ENCODE peak calls at places on chromosomes 13 and 19, in four cellular contexts. G is A549, S is HepG2, L is WTC11. U is an unnamed sample.

GRCh38 chr13:50969691-50970090 is 60.1 kb downstream of the RNASEH2B start:
- DNase-seq in S (peak; percentile 11), G (peak; percentile 14), L (peak; percentile 49), U (no peak)

GRCh38 chr13:59664586-59664985 is 499.1 kb downstream of the DIAPH3 start:
- DNase-seq in G (no peak), S (no peak), L (no peak), U (no peak)

GRCh38 chr13:25253702-25254101 is 33.6 kb downstream of the MTMR6 start:
- DNase-seq in G (peak; percentile 1), S (peak; percentile 34), L (no peak), U (no peak)

GRCh38 chr19:10419200-10419645 is 1.1 kb upstream of the PDE4A start:
- DNase-seq in S (no peak), G (peak; percentile 50), L (no peak), U (peak; percentile 65)

GRCh38 chr19:21699197-21699596 is 68.2 kb downstream of the ZNF100 start:
- DNase-seq in S (no peak), L (peak; percentile 30), G (no peak), U (no peak)

GRCh38 chr13:77113496-77113895 is 86.5 kb upstream of the FBXL3 start:
- DNase-seq in G (no peak), S (no peak), L (no peak), U (no peak)

GRCh38 chr13:77740097-77740496 is 42.6 kb downstream of the SLAIN1 start:
- DNase-seq in L (no peak), S (no peak), G (no peak), U (no peak)

GRCh38 chr19:39377373-39378362 is 13.2 kb downstream of the PAF1 start:
- DNase-seq in G (no peak), S (peak; percentile 28), L (no peak), U (no peak)

GRCh38 chr19:866769-867300 is 7.4 kb downstream of the CFD start:
- DNase-seq in G (no peak), S (no peak), L (no peak), U (no peak)

GRCh38 chr13:22161871-22162270 is 491.0 kb downstream of the FGF9 start:
- DNase-seq in G (no peak), L (no peak), S (no peak), U (no peak)

GRCh38 chr19:39410620-39411005 is 1.9 kb upstream of the PLEKHG2 start:
- DNase-seq in G (peak; percentile 36), S (no peak), L (no peak), U (no peak)

GRCh38 chr19:11383706-11384048 is 437 bp downstream of the EPOR start:
- DNase-seq in G (no peak), S (no peak), L (no peak), U (peak; percentile 25)

GRCh38 chr19:3494051-3494450 is 6.4 kb downstream of the DOHH start:
- DNase-seq in S (no peak), G (no peak), L (peak; percentile 88), U (peak; percentile 91)

GRCh38 chr13:101523732-101524131 is 71.3 kb downstream of the ITGBL1 start:
- DNase-seq in L (no peak), S (no peak), G (no peak), U (no peak)

GRCh38 chr19:11248852-11249251 is 9.4 kb downstream of the ANGPTL8 start:
- DNase-seq in S (no peak), L (no peak), G (no peak), U (no peak)

GRCh38 chr13:29922281-29922821 is 71.9 kb upstream of the UBL3 start:
- DNase-seq in S (no peak), L (no peak), G (peak; percentile 16), U (no peak)

GRCh38 chr19:2436384-2436783 is 9.0 kb upstream of the TIMM13 start:
- DNase-seq in L (no peak), G (no peak), S (no peak), U (no peak)

GRCh38 chr13:20230913-20231838 is 943 bp downstream of the GJB6 start:
- DNase-seq in S (no peak), G (no peak), L (peak; percentile 28), U (no peak)

GRCh38 chr19:21841081-21841783 is 5.2 kb upstream of the ZNF43 start:
- DNase-seq in L (no peak), S (no peak), G (no peak), U (no peak)

GRCh38 chr19:844300-844971 is 3.6 kb downstream of the PRTN3 start:
- DNase-seq in L (no peak), S (no peak), G (no peak), U (peak; percentile 73)

GRCh38 chr19:16400911-16401675 is 70.7 kb downstream of the EPS15L1 start:
- DNase-seq in S (no peak), G (no peak), L (no peak), U (no peak)

GRCh38 chr13:65473199-65473598 is 1756.9 kb downstream of the PCDH9 start:
- DNase-seq in S (no peak), L (no peak), G (no peak), U (no peak)

GRCh38 chr13:19961924-19962323 is 3.4 kb downstream of the ZMYM2 start:
- DNase-seq in G (no peak), S (no peak), L (no peak), U (no peak)

GRCh38 chr19:4817467-4818277 is 13.8 kb downstream of the TICAM1 start:
- DNase-seq in G (no peak), L (peak; percentile 20), S (no peak), U (peak; percentile 7)

GRCh38 chr19:40445945-40446784 is 2.0 kb upstream of the SERTAD3 start:
- DNase-seq in G (peak; percentile 73), S (no peak), L (peak; percentile 66), U (peak; percentile 77)

GRCh38 chr13:65054277-65054676 is 2175.9 kb downstream of the PCDH9 start:
- DNase-seq in L (no peak), S (no peak), G (no peak), U (no peak)

GRCh38 chr13:109933476-109933875 is 147.1 kb upstream of the IRS2 start:
- DNase-seq in S (no peak), L (no peak), G (no peak), U (no peak)

GRCh38 chr13:106155411-106155810 is 380.1 kb downstream of the EFNB2 start:
- DNase-seq in L (no peak), S (no peak), G (peak; percentile 6), U (no peak)

DNA sequence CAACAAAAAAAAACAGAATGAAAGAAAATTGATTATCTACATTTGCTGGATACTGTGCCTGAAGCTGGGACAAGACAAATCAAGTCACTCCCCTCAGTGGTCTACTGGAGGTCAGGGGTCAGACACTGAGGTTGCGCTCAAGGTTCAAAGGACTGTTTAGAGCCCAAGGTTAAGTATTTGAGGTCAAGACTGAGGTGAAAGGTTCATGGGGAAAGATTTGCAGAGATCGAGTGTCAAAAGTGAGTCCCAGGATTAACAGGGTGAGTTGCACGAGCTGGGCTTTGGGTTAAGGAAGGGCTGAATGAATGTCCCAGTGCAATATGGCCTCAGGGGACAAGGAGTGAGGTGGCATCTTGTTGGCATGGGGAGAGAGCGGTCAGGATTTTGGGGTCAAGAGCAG is 3.4 kb upstream of the TOMM40 start:
- DNase-seq in L (no peak), G (no peak), S (no peak), U (no peak)
- TF ChIP-seq HMGXB4 in L (no peak), G (no peak), S (no peak), U (no peak)

GRCh38 chr13:40026741-40027140 is 371.3 kb downstream of the COG6 start:
- DNase-seq in S (no peak), L (no peak), G (no peak), U (no peak)
- TF ChIP-seq HMGXB4 in S (no peak), L (no peak), G (no peak), U (no peak)

GRCh38 chr19:49488046-49488862 is 846 bp downstream of the RPL13A start:
- DNase-seq in L (no peak), G (no peak), S (no peak), U (no peak)

GRCh38 chr19:49490287-49491029 is 3.0 kb downstream of the RPL13A start:
- DNase-seq in G (no peak), S (no peak), L (no peak), U (no peak)

GRCh38 chr19:49489601-49490167 is 2.3 kb downstream of the RPL13A start:
- DNase-seq in G (peak; percentile 78), L (no peak), S (peak; percentile 75), U (peak; percentile 44)

GRCh38 chr19:49487277-49488045 is at the start of gene RPL13A:
- DNase-seq in S (peak; percentile 98), L (peak; percentile 100), G (peak; percentile 100), U (peak; percentile 98)

DNA sequence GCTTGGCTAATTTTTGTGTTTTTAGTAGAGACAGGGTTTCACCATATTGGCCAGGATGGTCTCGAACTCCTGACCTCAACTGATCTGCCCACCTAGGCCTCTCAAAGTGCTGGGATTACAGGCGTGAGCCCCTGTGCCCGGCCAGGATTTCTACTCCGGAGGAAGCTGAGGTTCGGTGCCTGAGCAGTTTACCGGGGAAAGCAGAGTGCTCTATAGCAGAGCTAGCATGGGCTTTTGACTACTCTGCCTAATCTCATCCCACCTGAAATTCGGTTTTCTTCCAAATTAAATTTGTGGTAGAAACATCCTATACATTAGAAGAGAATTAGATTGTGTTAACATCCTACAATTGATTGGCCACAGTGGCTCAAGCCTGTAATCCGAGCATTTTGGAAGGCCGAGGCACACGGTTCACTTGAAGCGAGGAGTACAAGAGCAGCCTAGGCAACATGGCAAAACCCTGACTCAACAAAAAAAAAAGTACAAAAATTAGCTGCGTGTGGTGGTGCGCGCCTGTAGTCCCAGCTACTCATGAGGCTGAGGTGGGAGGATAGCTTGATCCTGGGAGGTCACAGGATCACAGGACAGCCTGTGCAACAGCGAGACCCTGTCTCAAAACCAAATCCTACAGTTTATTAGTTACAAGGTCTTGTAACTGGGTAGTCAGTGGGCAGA is 1.6 kb downstream of the RPL13A start:
- DNase-seq in L (no peak), G (no peak), S (no peak), U (no peak)
- TF ChIP-seq HMGXB4 in L (no peak), G (no peak), S (no peak), U (no peak)

DNA sequence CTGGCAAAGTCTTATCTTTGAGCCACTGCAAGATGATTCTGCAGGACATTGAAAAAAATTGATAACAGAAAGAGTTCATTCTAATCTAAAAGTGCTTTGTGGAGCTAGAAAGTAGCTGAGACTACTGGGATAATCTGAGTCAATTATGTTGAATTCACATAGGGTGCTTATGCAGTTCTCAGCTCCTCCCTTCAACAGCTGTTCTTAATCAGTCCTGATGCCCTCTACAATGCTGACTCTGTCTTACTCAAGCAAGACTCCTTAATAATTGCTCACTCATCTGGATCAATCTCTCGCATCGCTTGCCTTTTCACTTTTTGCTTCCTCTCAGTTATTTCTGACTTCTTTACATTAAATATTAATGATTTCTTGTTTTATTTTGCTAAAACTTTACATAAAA is 182.1 kb downstream of the PCDH17 start:
- DNase-seq in L (no peak), S (no peak), G (no peak), U (no peak)
- TF ChIP-seq HMGXB4 in L (no peak), S (no peak), G (no peak), U (no peak)